ENCODE peak calls at places on chromosomes 12 and 14, in five cellular contexts. One of them, this sample, is unnamed. For H3K36me3 and H3K27me3, the result is how much of the 10 kb centered on the place peaks cover.

GRCh38 chr12:13713746-13714400 is 267.5 kb downstream of the GRIN2B start:
- DNase-seq in WERI-Rb-1: peak
- DNase-seq in thyroid gland: no peak
- DNase-seq in BE2C: no peak
- DNase-seq in neural progenitor cell: peak
- DNase-seq in this sample: no peak

GRCh38 chr14:95174184-95174804 is 17.0 kb upstream of the DICER1 start:
- DNase-seq in neural progenitor cell: no peak
- DNase-seq in WERI-Rb-1: no peak
- DNase-seq in BE2C: no peak
- DNase-seq in thyroid gland: no peak
- DNase-seq in this sample: no peak

GRCh38 chr12:113214938-113215400 is 6.3 kb upstream of the TPCN1 start:
- DNase-seq in thyroid gland: peak
- DNase-seq in WERI-Rb-1: no peak
- DNase-seq in BE2C: no peak
- DNase-seq in neural progenitor cell: no peak
- DNase-seq in this sample: no peak

GRCh38 chr14:85601246-85601645 is 71.3 kb downstream of the FLRT2 start:
- DNase-seq in thyroid gland: no peak
- DNase-seq in WERI-Rb-1: peak
- DNase-seq in BE2C: peak
- DNase-seq in neural progenitor cell: no peak
- DNase-seq in this sample: no peak

GRCh38 chr12:31736472-31736871 is 7.7 kb upstream of the AMN1 start:
- DNase-seq in thyroid gland: no peak
- DNase-seq in BE2C: no peak
- DNase-seq in WERI-Rb-1: no peak
- DNase-seq in neural progenitor cell: no peak
- DNase-seq in this sample: no peak

GRCh38 chr12:119463211-119463914 is 128.8 kb downstream of the CCDC60 start:
- DNase-seq in BE2C: no peak
- DNase-seq in WERI-Rb-1: no peak
- DNase-seq in neural progenitor cell: no peak
- DNase-seq in thyroid gland: peak
- DNase-seq in this sample: no peak

GRCh38 chr12:120367924-120368788 is 808 bp downstream of the MSI1 start:
- DNase-seq in neural progenitor cell: peak
- DNase-seq in BE2C: no peak
- DNase-seq in thyroid gland: no peak
- DNase-seq in WERI-Rb-1: peak
- DNase-seq in this sample: peak

GRCh38 chr14:77475432-77476115 is 17.7 kb downstream of the AHSA1 start:
- DNase-seq in neural progenitor cell: no peak
- DNase-seq in BE2C: no peak
- DNase-seq in WERI-Rb-1: no peak
- DNase-seq in thyroid gland: no peak
- DNase-seq in this sample: peak

GRCh38 chr14:71387753-71388152 is 480.5 kb downstream of the PCNX1 start:
- DNase-seq in thyroid gland: no peak
- DNase-seq in neural progenitor cell: no peak
- DNase-seq in BE2C: no peak
- DNase-seq in WERI-Rb-1: no peak
- DNase-seq in this sample: no peak

GRCh38 chr12:95881331-95881955 is 22.7 kb downstream of the SNRPF start:
- DNase-seq in neural progenitor cell: no peak
- DNase-seq in thyroid gland: no peak
- DNase-seq in BE2C: no peak
- DNase-seq in WERI-Rb-1: no peak
- DNase-seq in this sample: no peak

GRCh38 chr14:21070083-21070609 is at the start of gene ARHGEF40:
- DNase-seq in neural progenitor cell: peak
- DNase-seq in BE2C: peak
- DNase-seq in thyroid gland: peak
- DNase-seq in WERI-Rb-1: peak
- DNase-seq in this sample: peak

GRCh38 chr14:55180006-55180405 is 11.4 kb downstream of the DLGAP5 start:
- DNase-seq in BE2C: no peak
- DNase-seq in thyroid gland: no peak
- DNase-seq in WERI-Rb-1: no peak
- DNase-seq in neural progenitor cell: no peak
- DNase-seq in this sample: no peak

GRCh38 chr12:8819676-8819980 is 2.8 kb upstream of the A2ML1 start:
- DNase-seq in WERI-Rb-1: no peak
- DNase-seq in neural progenitor cell: no peak
- DNase-seq in thyroid gland: no peak
- DNase-seq in BE2C: no peak
- DNase-seq in this sample: peak

GRCh38 chr14:49861581-49861922 is 9.0 kb upstream of the NEMF start:
- DNase-seq in WERI-Rb-1: peak
- DNase-seq in BE2C: peak
- DNase-seq in neural progenitor cell: peak
- DNase-seq in thyroid gland: peak
- DNase-seq in this sample: peak

GRCh38 chr12:28563926-28564325 is 373.7 kb downstream of the CCDC91 start:
- DNase-seq in thyroid gland: no peak
- DNase-seq in WERI-Rb-1: no peak
- DNase-seq in neural progenitor cell: no peak
- DNase-seq in BE2C: no peak
- DNase-seq in this sample: no peak

GRCh38 chr12:12333980-12334709 is 15.9 kb downstream of the MANSC1 start:
- DNase-seq in neural progenitor cell: peak
- DNase-seq in WERI-Rb-1: peak
- DNase-seq in BE2C: peak
- DNase-seq in thyroid gland: peak
- DNase-seq in this sample: peak

GRCh38 chr14:71439247-71439646 is 493.0 kb upstream of the RGS6 start:
- DNase-seq in neural progenitor cell: no peak
- DNase-seq in thyroid gland: no peak
- DNase-seq in BE2C: no peak
- DNase-seq in WERI-Rb-1: no peak
- DNase-seq in this sample: no peak

GRCh38 chr14:22772725-22773124 is 6.2 kb downstream of the OXA1L start:
- DNase-seq in neural progenitor cell: no peak
- DNase-seq in WERI-Rb-1: no peak
- DNase-seq in BE2C: no peak
- DNase-seq in thyroid gland: no peak
- DNase-seq in this sample: no peak

GRCh38 chr12:92470608-92471021 is 232.2 kb upstream of the PLEKHG7 start:
- DNase-seq in BE2C: no peak
- DNase-seq in WERI-Rb-1: no peak
- DNase-seq in neural progenitor cell: no peak
- DNase-seq in thyroid gland: no peak
- DNase-seq in this sample: no peak

GRCh38 chr12:132561784-132562156 is 48.6 kb downstream of the LRCOL1 start:
- DNase-seq in BE2C: peak
- DNase-seq in WERI-Rb-1: peak
- DNase-seq in neural progenitor cell: peak
- DNase-seq in thyroid gland: no peak
- DNase-seq in this sample: peak

GRCh38 chr12:120466560-120467315 is 2.8 kb downstream of the SRSF9 start:
- DNase-seq in BE2C: peak
- DNase-seq in WERI-Rb-1: peak
- DNase-seq in neural progenitor cell: peak
- DNase-seq in thyroid gland: peak
- DNase-seq in this sample: no peak

GRCh38 chr12:21657336-21658077 is at the start of gene LDHB:
- DNase-seq in WERI-Rb-1: peak
- DNase-seq in neural progenitor cell: peak
- DNase-seq in thyroid gland: peak
- DNase-seq in BE2C: peak
- DNase-seq in this sample: peak

GRCh38 chr14:34872822-34873590 is 2.2 kb downstream of the BAZ1A start:
- DNase-seq in BE2C: no peak
- DNase-seq in WERI-Rb-1: no peak
- DNase-seq in neural progenitor cell: peak
- DNase-seq in thyroid gland: peak
- DNase-seq in this sample: no peak

GRCh38 chr14:34865889-34866574 is 9.1 kb downstream of the BAZ1A start:
- DNase-seq in thyroid gland: no peak
- DNase-seq in BE2C: no peak
- DNase-seq in neural progenitor cell: no peak
- DNase-seq in WERI-Rb-1: no peak
- DNase-seq in this sample: no peak

GRCh38 chr14:34863844-34864243 is 11.3 kb downstream of the BAZ1A start:
- DNase-seq in WERI-Rb-1: no peak
- DNase-seq in neural progenitor cell: no peak
- DNase-seq in thyroid gland: no peak
- DNase-seq in BE2C: no peak
- DNase-seq in this sample: no peak

DNA sequence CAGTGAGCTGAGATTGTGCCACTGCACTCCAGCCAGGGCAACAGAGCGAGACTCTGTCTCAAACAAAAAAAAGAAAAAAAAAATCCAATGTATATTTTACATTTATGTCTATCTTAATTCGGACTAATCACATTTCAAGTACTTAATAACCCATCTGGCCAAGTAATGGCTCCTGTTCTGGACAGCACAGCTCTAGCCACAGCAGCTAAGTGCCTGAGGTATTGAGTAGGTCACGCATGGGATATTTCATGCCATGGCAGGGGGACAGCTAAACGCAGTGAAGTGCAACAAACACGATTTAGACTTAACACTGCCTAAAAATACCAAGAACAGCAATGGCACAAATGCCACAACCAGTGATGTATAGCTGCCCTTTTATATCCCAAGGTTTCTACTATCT is 8.0 kb downstream of the BAZ1A start:
- DNase-seq in neural progenitor cell: no peak
- DNase-seq in thyroid gland: no peak
- DNase-seq in WERI-Rb-1: no peak
- DNase-seq in BE2C: peak
- DNase-seq in this sample: no peak
- H3K36me3 ChIP-seq in neural progenitor cell: under half
- H3K36me3 ChIP-seq in thyroid gland: under half
- H3K36me3 ChIP-seq in WERI-Rb-1: half or more
- H3K36me3 ChIP-seq in BE2C: under half
- H3K36me3 ChIP-seq in this sample: under half

GRCh38 chr12:114671321-114671663 is 12.7 kb downstream of the TBX3 start:
- DNase-seq in thyroid gland: peak
- DNase-seq in WERI-Rb-1: no peak
- DNase-seq in BE2C: peak
- DNase-seq in neural progenitor cell: no peak
- DNase-seq in this sample: no peak
- H3K4me3 ChIP-seq in thyroid gland: peak
- H3K4me3 ChIP-seq in WERI-Rb-1: no peak
- H3K4me3 ChIP-seq in BE2C: peak
- H3K4me3 ChIP-seq in neural progenitor cell: no peak
- H3K4me3 ChIP-seq in this sample: no peak

DNA sequence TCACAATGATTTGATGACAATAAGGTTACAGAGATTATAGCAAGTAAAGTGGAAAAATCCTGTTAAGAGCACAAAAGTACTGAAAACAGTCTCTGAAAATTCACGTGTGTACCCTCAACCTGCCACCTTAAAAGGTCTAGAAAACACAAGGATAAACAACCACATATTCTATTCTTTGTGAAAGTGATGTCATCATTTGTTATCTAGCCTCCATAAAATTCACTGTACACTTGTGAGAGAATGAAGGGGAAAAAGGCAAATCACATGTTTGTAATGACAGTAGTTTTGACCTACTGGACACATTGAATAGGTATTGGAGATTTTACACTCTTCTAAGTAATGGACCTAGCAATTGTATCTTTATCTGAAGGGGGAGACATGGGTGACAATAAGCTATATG is 4.0 kb downstream of the PTGDR start:
- DNase-seq in WERI-Rb-1: no peak
- DNase-seq in BE2C: no peak
- DNase-seq in thyroid gland: no peak
- DNase-seq in neural progenitor cell: no peak
- DNase-seq in this sample: no peak
- H3K27me3 ChIP-seq in WERI-Rb-1: under half
- H3K27me3 ChIP-seq in BE2C: under half
- H3K27me3 ChIP-seq in thyroid gland: under half
- H3K27me3 ChIP-seq in neural progenitor cell: under half
- H3K27me3 ChIP-seq in this sample: under half

GRCh38 chr12:3727354-3727753 is 25.6 kb downstream of the CRACR2A start:
- DNase-seq in WERI-Rb-1: no peak
- DNase-seq in thyroid gland: no peak
- DNase-seq in neural progenitor cell: no peak
- DNase-seq in BE2C: no peak
- DNase-seq in this sample: no peak
- H3K36me3 ChIP-seq in WERI-Rb-1: under half
- H3K36me3 ChIP-seq in thyroid gland: under half
- H3K36me3 ChIP-seq in neural progenitor cell: under half
- H3K36me3 ChIP-seq in BE2C: under half
- H3K36me3 ChIP-seq in this sample: under half

GRCh38 chr14:30996892-30997659 is 28.4 kb upstream of the AP4S1 start:
- DNase-seq in thyroid gland: no peak
- DNase-seq in WERI-Rb-1: no peak
- DNase-seq in BE2C: no peak
- DNase-seq in neural progenitor cell: peak
- DNase-seq in this sample: peak

GRCh38 chr14:31000629-31001338 is 24.7 kb upstream of the AP4S1 start:
- DNase-seq in WERI-Rb-1: no peak
- DNase-seq in neural progenitor cell: no peak
- DNase-seq in thyroid gland: no peak
- DNase-seq in BE2C: no peak
- DNase-seq in this sample: no peak

GRCh38 chr14:30998100-30998706 is 27.2 kb upstream of the AP4S1 start:
- DNase-seq in BE2C: no peak
- DNase-seq in thyroid gland: no peak
- DNase-seq in neural progenitor cell: no peak
- DNase-seq in WERI-Rb-1: no peak
- DNase-seq in this sample: no peak

GRCh38 chr14:31001339-31001658 is 24.1 kb upstream of the AP4S1 start:
- DNase-seq in WERI-Rb-1: no peak
- DNase-seq in thyroid gland: no peak
- DNase-seq in neural progenitor cell: no peak
- DNase-seq in BE2C: no peak
- DNase-seq in this sample: no peak

GRCh38 chr14:30999038-30999773 is 26.2 kb upstream of the AP4S1 start:
- DNase-seq in BE2C: no peak
- DNase-seq in WERI-Rb-1: no peak
- DNase-seq in neural progenitor cell: no peak
- DNase-seq in thyroid gland: no peak
- DNase-seq in this sample: no peak
- H3K4me3 ChIP-seq in BE2C: no peak
- H3K4me3 ChIP-seq in WERI-Rb-1: no peak
- H3K4me3 ChIP-seq in neural progenitor cell: no peak
- H3K4me3 ChIP-seq in thyroid gland: no peak
- H3K4me3 ChIP-seq in this sample: no peak

This sample was measured in H7.